ENCODE peak calls at places on chromosomes 7 and 10, in eight cellular contexts. A is GM10248, S is ACHN, G is hypothalamus, J is NCI-H1417, Q is EL, C is NCI-H2029, D is SIG-M5. T is an unnamed sample.

GRCh38 chr10:130834170-130834569 is 477.4 kb downstream of the TCERG1L start:
- DNase-seq in A (no peak), S (no peak), G (no peak), J (no peak), Q (no peak), C (no peak), D (no peak), T (no peak)

GRCh38 chr7:73451780-73452398 is 18.3 kb downstream of the FZD9 start:
- DNase-seq in A (peak; percentile 66), S (peak; percentile 72), G (no peak), J (peak; percentile 39), Q (peak; percentile 59), C (peak; percentile 55), D (no peak), T (peak; percentile 56)

GRCh38 chr7:82572195-82572880 is 128.8 kb upstream of the CACNA2D1 start:
- DNase-seq in A (peak; percentile 69), S (peak; percentile 92), G (peak; percentile 50), J (peak; percentile 85), Q (peak; percentile 88), C (peak; percentile 79), D (no peak), T (peak; percentile 91)

GRCh38 chr7:48962821-48963505 is 38.6 kb downstream of the CDC14C start:
- DNase-seq in A (no peak), S (no peak), G (no peak), J (no peak), Q (no peak), C (no peak), D (no peak), T (no peak)

GRCh38 chr10:76185476-76186255 is 754.2 kb downstream of the LRMDA start:
- DNase-seq in A (no peak), S (no peak), G (no peak), J (no peak), Q (no peak), C (no peak), D (no peak), T (no peak)

GRCh38 chr7:39622609-39623311 is 612 bp upstream of the RALA start:
- DNase-seq in A (no peak), S (no peak), G (no peak), J (no peak), Q (no peak), C (no peak), D (no peak), T (peak; percentile 81)

GRCh38 chr10:89367529-89367928 is 10.3 kb upstream of the IFIT1B start:
- DNase-seq in A (peak; percentile 59), S (no peak), G (no peak), J (no peak), Q (no peak), C (no peak), D (no peak), T (no peak)

GRCh38 chr7:156025675-156026074 is 213.4 kb upstream of the SHH start:
- DNase-seq in A (no peak), S (no peak), G (no peak), J (no peak), Q (no peak), C (no peak), D (no peak), T (no peak)

GRCh38 chr10:31018977-31019376 is 12.7 kb downstream of the ZNF438 start:
- DNase-seq in A (no peak), S (no peak), G (no peak), J (no peak), Q (no peak), C (no peak), D (no peak), T (no peak)

T was measured in NCI-H2171 treated with DMSO at 0.1 percent for 48 hours.